ENCODE peak calls at places on chromosomes 11 and 22, in six cellular contexts. G, B, W, U, P and Q are unnamed samples.

GRCh38 chr11:68271781-68272608 is at the start of gene C11orf24:
- DNase-seq in G (peak), B (peak), W (peak), U (peak), P (peak), Q (peak)

GRCh38 chr22:20745177-20745576 is 28.7 kb upstream of the SERPIND1 start:
- DNase-seq in G (no peak), B (no peak), W (no peak), U (no peak), P (no peak), Q (no peak)

GRCh38 chr11:62137276-62137861 is 13.6 kb downstream of the INCENP start:
- DNase-seq in G (no peak), B (no peak), W (no peak), U (no peak), P (no peak), Q (no peak)

GRCh38 chr11:16158426-16158994 is 197.8 kb downstream of the SOX6 start:
- DNase-seq in G (no peak), B (no peak), W (no peak), U (no peak), P (no peak), Q (no peak)

GRCh38 chr11:115208808-115209259 is 295.4 kb downstream of the CADM1 start:
- DNase-seq in G (no peak), B (peak), W (no peak), U (no peak), P (no peak), Q (no peak)

GRCh38 chr11:105621985-105622384 is 12.1 kb downstream of the GRIA4 start:
- DNase-seq in G (no peak), B (no peak), W (no peak), U (no peak), P (no peak), Q (no peak)

GRCh38 chr11:12842933-12843636 is 166.0 kb upstream of the RASSF10 start:
- DNase-seq in G (no peak), B (no peak), W (no peak), U (peak), P (no peak), Q (no peak)

GRCh38 chr11:70606248-70606950 is 208.1 kb downstream of the CTTN start:
- DNase-seq in G (no peak), B (no peak), W (no peak), U (no peak), P (no peak), Q (no peak)

GRCh38 chr11:45178890-45179663 is 32.6 kb downstream of the PRDM11 start:
- DNase-seq in G (no peak), B (no peak), W (no peak), U (no peak), P (no peak), Q (no peak)

GRCh38 chr11:2217211-2218081 is 45.8 kb upstream of the TH start:
- DNase-seq in G (no peak), B (no peak), W (no peak), U (no peak), P (no peak), Q (no peak)

GRCh38 chr11:122141757-122142156 is 25.7 kb upstream of the BLID start:
- DNase-seq in G (no peak), B (no peak), W (no peak), U (no peak), P (no peak), Q (no peak)

GRCh38 chr22:49035818-49036457 is 791.7 kb downstream of the BRD1 start:
- DNase-seq in G (no peak), B (no peak), W (no peak), U (no peak), P (no peak), Q (no peak)

GRCh38 chr11:117201906-117202305 is 2.7 kb downstream of the TAGLN start:
- DNase-seq in G (no peak), B (no peak), W (no peak), U (no peak), P (no peak), Q (no peak)

GRCh38 chr11:19751055-19751454 is 38.4 kb downstream of the NAV2 start:
- DNase-seq in G (no peak), B (no peak), W (no peak), U (no peak), P (no peak), Q (no peak)

GRCh38 chr11:19753451-19754041 is 40.9 kb downstream of the NAV2 start:
- DNase-seq in G (no peak), B (no peak), W (no peak), U (no peak), P (no peak), Q (no peak)

GRCh38 chr11:19762266-19762665 is 49.6 kb downstream of the NAV2 start:
- DNase-seq in G (no peak), B (no peak), W (no peak), U (no peak), P (no peak), Q (no peak)

GRCh38 chr11:19759389-19759788 is 46.8 kb downstream of the NAV2 start:
- DNase-seq in G (no peak), B (no peak), W (no peak), U (no peak), P (no peak), Q (no peak)

DNA sequence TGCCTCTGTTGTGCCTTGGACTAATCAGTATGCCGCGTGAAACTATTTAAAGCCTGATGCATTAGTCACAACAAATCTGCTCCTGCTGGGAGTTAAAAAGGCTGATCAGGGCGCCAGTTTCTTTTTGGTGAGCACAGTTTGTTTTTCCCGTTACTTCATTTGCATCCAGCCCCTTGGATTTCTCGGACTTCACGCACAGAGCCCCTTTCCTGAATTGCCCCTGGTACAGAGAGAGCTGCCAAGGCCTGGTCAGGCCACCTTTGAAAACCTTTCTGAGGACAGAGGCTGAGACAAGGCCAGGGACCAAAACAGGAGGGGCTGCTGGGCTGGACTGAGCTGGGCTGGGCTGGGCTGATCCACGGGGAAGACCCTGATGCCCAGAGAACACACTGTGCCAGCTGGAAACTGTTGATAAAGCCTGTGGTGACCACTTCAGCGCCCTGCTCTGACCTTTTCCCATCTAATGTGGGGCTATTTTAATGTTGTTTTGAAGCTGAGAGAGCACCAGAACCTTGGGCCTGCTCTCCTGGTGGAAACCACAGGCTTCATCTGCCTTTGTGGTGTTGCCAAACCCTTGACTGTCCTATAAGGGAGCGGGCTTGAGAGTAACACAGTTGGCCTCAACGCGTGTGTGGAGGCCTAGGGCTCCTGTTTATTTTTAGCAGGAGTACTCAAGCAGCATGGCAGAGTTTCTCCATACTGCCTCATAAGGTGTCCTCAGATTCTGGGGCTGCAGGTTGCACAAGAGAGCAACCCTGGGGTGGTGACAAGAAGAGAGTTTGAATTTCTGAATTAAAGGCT is 44.2 kb downstream of the NAV2 start:
- DNase-seq in G (no peak), B (no peak), W (no peak), U (no peak), P (no peak), Q (no peak)
- TF ChIP-seq ZNF274 in G (no peak), B (no peak), W (no peak), U (no peak), P (no peak), Q (no peak)

GRCh38 chr22:42904049-42904448 is 47.0 kb upstream of the ARFGAP3 start:
- DNase-seq in G (no peak), B (no peak), W (no peak), U (no peak), P (no peak), Q (no peak)

GRCh38 chr22:42905217-42905616 is 48.1 kb upstream of the ARFGAP3 start:
- DNase-seq in G (no peak), B (no peak), W (no peak), U (no peak), P (no peak), Q (no peak)

GRCh38 chr22:42905702-42906183 is 48.7 kb upstream of the ARFGAP3 start:
- DNase-seq in G (no peak), B (no peak), W (no peak), U (no peak), P (no peak), Q (no peak)

GRCh38 chr22:42902875-42903510 is 45.9 kb upstream of the ARFGAP3 start:
- DNase-seq in G (no peak), B (no peak), W (peak), U (no peak), P (no peak), Q (no peak)

DNA sequence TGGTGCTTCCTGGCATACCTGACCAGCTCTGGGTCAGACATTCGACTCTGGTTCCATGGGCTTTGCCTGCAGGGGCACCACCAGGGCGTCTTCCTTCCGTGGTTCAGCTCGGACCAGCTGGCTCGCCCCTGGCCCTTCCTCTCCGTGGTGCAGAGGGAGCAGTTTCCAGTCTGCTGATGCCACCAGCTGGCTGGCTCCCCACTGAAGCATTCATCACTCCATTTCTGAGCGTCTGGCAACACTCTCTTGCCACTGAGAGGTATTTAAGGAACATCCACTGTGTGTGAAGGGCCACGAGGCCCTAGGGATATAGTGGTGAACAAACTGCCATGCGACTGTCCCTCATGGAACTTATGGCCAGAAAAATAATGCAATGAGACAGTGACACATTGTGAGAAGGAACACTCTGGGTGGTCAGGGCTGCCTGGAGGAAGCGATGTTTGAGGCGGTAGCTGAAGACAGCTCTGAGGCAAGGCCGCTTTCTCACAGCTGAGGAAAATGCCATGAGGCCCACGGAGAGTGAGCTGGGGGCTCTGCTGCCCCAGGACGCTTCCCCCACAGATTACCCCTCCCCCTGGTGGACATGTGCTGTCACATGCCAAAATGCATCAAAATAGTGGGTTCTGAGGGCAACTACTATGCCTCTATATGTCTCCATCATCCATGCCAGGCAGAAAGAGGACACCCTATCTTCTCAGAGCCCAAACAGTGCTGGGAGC is 44.9 kb upstream of the ARFGAP3 start:
- DNase-seq in G (no peak), B (no peak), W (no peak), U (peak), P (no peak), Q (no peak)
- TF ChIP-seq ZNF274 in G (no peak), B (no peak), W (no peak), U (no peak), P (no peak), Q (no peak)

GRCh38 chr11:63592975-63593395 is 21.2 kb downstream of the PLAAT3 start:
- DNase-seq in G (no peak), B (no peak), W (no peak), U (peak), P (no peak), Q (no peak)
- TF ChIP-seq ZNF274 in G (no peak), B (no peak), W (no peak), U (no peak), P (no peak), Q (no peak)

GRCh38 chr11:35583843-35584242 is 34.4 kb upstream of the FJX1 start:
- DNase-seq in G (no peak), B (no peak), W (no peak), U (no peak), P (no peak), Q (no peak)
- TF ChIP-seq ZNF274 in G (no peak), B (no peak), W (no peak), U (no peak), P (no peak), Q (no peak)

GRCh38 chr11:73597340-73597955 is 464 bp downstream of the FAM168A start:
- DNase-seq in G (no peak), B (no peak), W (no peak), U (peak), P (no peak), Q (no peak)
- TF ChIP-seq ZNF274 in G (no peak), B (no peak), W (no peak), U (no peak), P (no peak), Q (no peak)

GRCh38 chr22:45754822-45755221 is 83.2 kb downstream of the ATXN10 start:
- DNase-seq in G (no peak), B (no peak), W (no peak), U (no peak), P (no peak), Q (no peak)
- TF ChIP-seq ZNF274 in G (no peak), B (no peak), W (no peak), U (no peak), P (no peak), Q (no peak)

GRCh38 chr22:25645266-25645665 is 80.8 kb downstream of the GRK3 start:
- DNase-seq in G (no peak), B (no peak), W (no peak), U (no peak), P (no peak), Q (no peak)

GRCh38 chr22:25645964-25646363 is 81.5 kb downstream of the GRK3 start:
- DNase-seq in G (no peak), B (no peak), W (no peak), U (no peak), P (no peak), Q (no peak)

GRCh38 chr22:25651332-25651731 is 86.9 kb downstream of the GRK3 start:
- DNase-seq in G (no peak), B (no peak), W (no peak), U (no peak), P (no peak), Q (no peak)

GRCh38 chr22:25655536-25655935 is 86.5 kb upstream of the MYO18B start:
- DNase-seq in G (no peak), B (no peak), W (no peak), U (no peak), P (no peak), Q (no peak)

GRCh38 chr22:25650834-25651233 is 86.4 kb downstream of the GRK3 start:
- DNase-seq in G (no peak), B (no peak), W (no peak), U (no peak), P (peak), Q (no peak)
- TF ChIP-seq ZNF274 in G (no peak), B (no peak), W (no peak), U (no peak), P (no peak), Q (no peak)